ENCODE peak calls at places on chromosomes 7 and 10, in five cellular contexts. Z is left cardiac atrium, G is IMR-90, F is caudate nucleus, V is HTR-8/SVneo. O is an unnamed sample.
A peak's percentile ranks its signal among the peaks of the same experiment; 100 is the strongest.

GRCh38 chr10:100245484-100246220 is 16.3 kb upstream of the CHUK start:
- DNase-seq in V (no peak), G (peak; percentile 33), F (no peak), Z (no peak), O (no peak)

GRCh38 chr7:45000096-45001032 is at the start of gene CCM2:
- DNase-seq in F (no peak), G (peak; percentile 32), V (peak; percentile 56), Z (peak; percentile 78), O (no peak)

GRCh38 chr7:4144801-4145470 is 537.2 kb upstream of the FOXK1 start:
- DNase-seq in G (peak; percentile 28), Z (peak; percentile 35), F (no peak), V (no peak), O (peak; percentile 74)

GRCh38 chr7:37281368-37282092 is 167.1 kb downstream of the ELMO1 start:
- DNase-seq in G (no peak), Z (no peak), V (no peak), F (peak; percentile 93), O (no peak)

GRCh38 chr10:17781856-17782255 is 27.3 kb upstream of the MRC1 start:
- DNase-seq in V (no peak), F (no peak), G (no peak), Z (no peak), O (no peak)

GRCh38 chr10:50554381-50554994 is 69.3 kb downstream of the SGMS1 start:
- DNase-seq in V (no peak), F (no peak), Z (no peak), G (no peak), O (no peak)

GRCh38 chr7:82443801-82444219 is 233 bp upstream of the CACNA2D1 start:
- DNase-seq in G (peak; percentile 91), F (peak; percentile 64), V (peak; percentile 28), Z (peak; percentile 91), O (no peak)

GRCh38 chr7:156816943-156817572 is 75.9 kb downstream of the LMBR1 start:
- DNase-seq in Z (no peak), G (peak; percentile 38), F (no peak), V (peak; percentile 5), O (no peak)

GRCh38 chr7:48295572-48295971 is 124.3 kb downstream of the ABCA13 start:
- DNase-seq in F (no peak), G (no peak), Z (no peak), V (no peak), O (no peak)

GRCh38 chr10:28118985-28119628 is 120.2 kb upstream of the ODAD2 start:
- DNase-seq in G (no peak), F (no peak), V (no peak), Z (no peak), O (no peak)

GRCh38 chr7:49852619-49853462 is 79.4 kb downstream of the VWC2 start:
- DNase-seq in V (peak; percentile 8), F (no peak), Z (peak; percentile 33), G (peak; percentile 12), O (peak; percentile 70)

GRCh38 chr10:78413294-78414055 is 379.8 kb downstream of the RPS24 start:
- DNase-seq in V (no peak), G (peak; percentile 31), Z (no peak), F (no peak), O (no peak)

GRCh38 chr10:69573056-69573806 is at the start of gene NEUROG3:
- DNase-seq in Z (peak; percentile 35), G (no peak), F (no peak), V (no peak), O (peak; percentile 72)